ENCODE peak calls at places on chromosomes 7 and 10, in six cellular contexts. D is foreskin fibroblast, Q is mammary epithelial cell, M is right lobe of liver, V is PC-3, J is bronchial epithelial cell. I is an unnamed sample.

GRCh38 chr7:91812388-91812787 is 68.1 kb downstream of the MTERF1 start:
- DNase-seq in D (no peak), Q (no peak), M (no peak), V (no peak), J (no peak), I (peak; percentile 0)

GRCh38 chr7:93392984-93393383 is 160.8 kb downstream of the VPS50 start:
- DNase-seq in D (no peak), Q (no peak), M (no peak), V (no peak), J (no peak), I (no peak)

GRCh38 chr7:84675633-84676034 is 481.0 kb upstream of the SEMA3A start:
- DNase-seq in D (no peak), Q (peak; percentile 85), M (no peak), V (peak; percentile 64), J (peak; percentile 100), I (peak; percentile 77)

GRCh38 chr7:2560175-2560695 is 1.5 kb downstream of the IQCE start:
- DNase-seq in D (no peak), Q (no peak), M (no peak), V (peak; percentile 6), J (no peak), I (peak; percentile 17)

GRCh38 chr10:117386805-117387204 is 11.6 kb upstream of the PDZD8 start:
- DNase-seq in D (no peak), Q (no peak), M (no peak), V (no peak), J (no peak), I (no peak)

GRCh38 chr10:44997105-44997748 is 3.5 kb upstream of the ZNF22 start:
- DNase-seq in D (no peak), Q (no peak), M (no peak), V (no peak), J (no peak), I (no peak)

GRCh38 chr10:69807696-69808095 is 6.0 kb downstream of the COL13A1 start:
- DNase-seq in D (peak; percentile 51), Q (peak; percentile 43), M (no peak), V (peak; percentile 56), J (peak; percentile 18), I (peak; percentile 27)

GRCh38 chr7:64037095-64037494 is 8.1 kb upstream of the ZNF727 start:
- DNase-seq in D (no peak), Q (no peak), M (no peak), V (no peak), J (no peak), I (no peak)

GRCh38 chr10:28686835-28687682 is 9.7 kb downstream of the BAMBI start:
- DNase-seq in D (no peak), Q (no peak), M (no peak), V (no peak), J (no peak), I (no peak)

GRCh38 chr10:132503581-132504421 is 33.8 kb upstream of the INPP5A start:
- DNase-seq in D (no peak), Q (no peak), M (no peak), V (no peak), J (no peak), I (no peak)

GRCh38 chr10:122525788-122526187 is 34.8 kb upstream of the DMBT1 start:
- DNase-seq in D (no peak), Q (no peak), M (no peak), V (peak; percentile 33), J (peak; percentile 15), I (peak; percentile 59)

GRCh38 chr10:3107426-3107961 is 40.1 kb downstream of the PFKP start:
- DNase-seq in D (peak; percentile 57), Q (peak; percentile 97), M (peak; percentile 84), V (no peak), J (peak; percentile 95), I (peak; percentile 94)

GRCh38 chr10:129541208-129541607 is 74.2 kb downstream of the MGMT start:
- DNase-seq in D (no peak), Q (no peak), M (no peak), V (no peak), J (no peak), I (no peak)

GRCh38 chr10:75038335-75038734 is 73.1 kb upstream of the SAMD8 start:
- DNase-seq in D (peak; percentile 83), Q (no peak), M (no peak), V (no peak), J (no peak), I (no peak)

GRCh38 chr7:99868246-99868645 is 8.6 kb downstream of the OR2AE1 start:
- DNase-seq in D (no peak), Q (no peak), M (no peak), V (no peak), J (no peak), I (no peak)

GRCh38 chr7:128117691-128118090 is 86.5 kb upstream of the LRRC4 start:
- DNase-seq in D (no peak), Q (no peak), M (no peak), V (no peak), J (no peak), I (no peak)

GRCh38 chr10:93837783-93838677 is 55.7 kb upstream of the SLC35G1 start:
- DNase-seq in D (no peak), Q (no peak), M (no peak), V (no peak), J (no peak), I (no peak)

GRCh38 chr10:75398238-75398629 is 3.3 kb downstream of the ZNF503 start:
- DNase-seq in D (no peak), Q (peak; percentile 28), M (no peak), V (peak; percentile 60), J (no peak), I (no peak)

GRCh38 chr7:44153948-44154335 is 12.8 kb upstream of the MYL7 start:
- DNase-seq in D (no peak), Q (no peak), M (no peak), V (no peak), J (no peak), I (no peak)

GRCh38 chr7:82234457-82235049 is 209.0 kb downstream of the CACNA2D1 start:
- DNase-seq in D (peak; percentile 71), Q (no peak), M (no peak), V (peak; percentile 60), J (peak; percentile 33), I (peak; percentile 49)

GRCh38 chr10:43409385-43410109 is 561 bp upstream of the HNRNPF start:
- DNase-seq in D (peak; percentile 46), Q (no peak), M (peak; percentile 65), V (peak; percentile 39), J (no peak), I (no peak)

GRCh38 chr10:35884657-35885071 is 242.6 kb upstream of the FZD8 start:
- DNase-seq in D (no peak), Q (no peak), M (no peak), V (no peak), J (no peak), I (no peak)

GRCh38 chr7:47783456-47784240 is 164.6 kb downstream of the PKD1L1 start:
- DNase-seq in D (peak; percentile 92), Q (peak; percentile 90), M (no peak), V (peak; percentile 93), J (peak; percentile 96), I (peak; percentile 91)

GRCh38 chr10:121033371-121033770 is 182.2 kb downstream of the WDR11 start:
- DNase-seq in D (no peak), Q (no peak), M (no peak), V (no peak), J (no peak), I (peak; percentile 3)

GRCh38 chr10:103876155-103876554 is 20.8 kb upstream of the SH3PXD2A start:
- DNase-seq in D (no peak), Q (no peak), M (no peak), V (no peak), J (no peak), I (no peak)

GRCh38 chr10:103872137-103872933 is 17.0 kb upstream of the SH3PXD2A start:
- DNase-seq in D (peak; percentile 74), Q (peak; percentile 100), M (no peak), V (peak; percentile 81), J (peak; percentile 99), I (peak; percentile 96)

GRCh38 chr10:103877861-103878260 is 22.5 kb upstream of the SH3PXD2A start:
- DNase-seq in D (no peak), Q (no peak), M (no peak), V (no peak), J (no peak), I (no peak)

GRCh38 chr10:103871006-103871405 is 15.6 kb upstream of the SH3PXD2A start:
- DNase-seq in D (no peak), Q (peak; percentile 78), M (no peak), V (no peak), J (peak; percentile 34), I (peak; percentile 55)

GRCh38 chr10:103874730-103875129 is 19.4 kb upstream of the SH3PXD2A start:
- DNase-seq in D (no peak), Q (no peak), M (no peak), V (no peak), J (no peak), I (no peak)
- TF ChIP-seq CTCF in D (no peak), Q (no peak), M (no peak), V (no peak), J (no peak), I (no peak)

GRCh38 chr7:95434501-95435421 is at the start of gene PON2:
- DNase-seq in D (peak; percentile 94), Q (peak; percentile 84), M (peak; percentile 90), V (peak; percentile 85), J (peak; percentile 68), I (peak; percentile 94)
- TF ChIP-seq CTCF in D (no peak), Q (peak; percentile 1), M (no peak), V (no peak), J (no peak), I (no peak)

GRCh38 chr10:118710487-118710886 is 44.3 kb downstream of the CACUL1 start:
- DNase-seq in D (no peak), Q (no peak), M (no peak), V (no peak), J (no peak), I (no peak)

GRCh38 chr10:118708571-118708970 is 46.2 kb downstream of the CACUL1 start:
- DNase-seq in D (no peak), Q (no peak), M (no peak), V (no peak), J (no peak), I (no peak)

GRCh38 chr10:118712080-118712479 is 42.7 kb downstream of the CACUL1 start:
- DNase-seq in D (no peak), Q (no peak), M (no peak), V (no peak), J (no peak), I (no peak)

GRCh38 chr10:118712930-118713634 is 41.7 kb downstream of the CACUL1 start:
- DNase-seq in D (no peak), Q (no peak), M (no peak), V (no peak), J (no peak), I (no peak)
- TF ChIP-seq CTCF in D (no peak), Q (no peak), M (no peak), V (peak; percentile 28), J (no peak), I (no peak)

DNA sequence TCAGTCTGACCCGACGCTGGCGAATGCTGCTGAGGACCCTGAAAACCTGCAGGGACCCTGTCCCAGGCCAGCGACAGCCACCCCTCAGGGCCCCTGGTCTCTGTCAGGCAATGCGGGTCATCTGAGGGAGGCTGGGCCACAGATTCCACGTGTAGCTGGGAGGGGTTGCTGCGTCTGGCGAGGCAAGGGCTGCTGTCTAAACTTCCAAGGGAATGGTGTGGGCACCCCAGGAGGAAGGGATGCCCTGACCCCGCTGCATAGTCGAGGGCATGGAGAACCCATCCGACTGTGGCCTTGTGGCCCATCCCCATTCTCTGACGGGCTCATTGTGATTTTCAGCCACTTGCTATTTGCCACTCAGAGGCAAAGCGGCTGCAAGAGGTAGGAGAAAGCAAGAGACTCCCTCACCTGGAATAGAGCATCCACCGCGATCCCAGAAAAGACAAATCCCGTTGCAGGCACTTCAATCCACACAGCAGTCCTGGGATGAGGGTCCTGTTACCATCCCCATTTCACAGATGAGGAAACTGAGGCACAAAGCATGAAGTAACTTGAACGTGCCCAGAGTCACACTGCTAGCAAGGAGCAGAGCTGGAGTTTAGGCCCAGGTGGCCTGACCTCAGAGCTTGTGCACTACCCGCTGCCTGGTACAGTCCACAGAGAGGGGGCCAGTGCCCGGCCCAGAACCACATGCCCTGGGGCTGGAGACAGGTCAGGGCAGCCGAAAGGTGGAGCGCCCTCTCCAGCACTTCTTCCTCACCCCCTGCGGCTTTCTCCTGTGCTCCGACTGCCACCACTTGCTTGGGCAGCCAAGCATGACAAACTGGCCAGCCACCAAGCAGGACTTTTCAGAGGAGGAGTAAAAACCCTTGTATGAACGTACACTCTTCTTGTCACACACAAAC is 163.8 kb upstream of the KLF14 start:
- DNase-seq in D (peak; percentile 56), Q (no peak), M (no peak), V (peak; percentile 35), J (no peak), I (no peak)
- TF ChIP-seq CTCF in D (no peak), Q (no peak), M (no peak), V (no peak), J (no peak), I (no peak)